ENCODE peak calls at places on chromosomes 11 and 22, in six cellular contexts. N, Y, M, G, F and Z are unnamed samples.

GRCh38 chr11:116644201-116644947 is 128.4 kb downstream of the BUD13 start:
- DNase-seq in N (no peak), Y (no peak), M (no peak), G (no peak), F (no peak), Z (peak)

GRCh38 chr11:67463186-67463585 is 5.9 kb downstream of the TMEM134 start:
- DNase-seq in N (no peak), Y (no peak), M (no peak), G (no peak), F (no peak), Z (no peak)

GRCh38 chr11:1748467-1749019 is 1.9 kb downstream of the IFITM10 start:
- DNase-seq in N (peak), Y (peak), M (no peak), G (no peak), F (no peak), Z (no peak)

GRCh38 chr11:62602141-62603071 is 741 bp upstream of the MTA2 start:
- DNase-seq in N (peak), Y (peak), M (peak), G (peak), F (peak), Z (peak)

GRCh38 chr11:19719960-19720359 is 7.3 kb downstream of the NAV2 start:
- DNase-seq in N (no peak), Y (no peak), M (no peak), G (no peak), F (no peak), Z (no peak)

GRCh38 chr22:43015677-43016042 is 711 bp upstream of the PACSIN2 start:
- DNase-seq in N (no peak), Y (no peak), M (no peak), G (no peak), F (no peak), Z (no peak)

GRCh38 chr11:116499396-116500001 is 273.3 kb downstream of the BUD13 start:
- DNase-seq in N (peak), Y (no peak), M (peak), G (peak), F (no peak), Z (peak)

GRCh38 chr11:73577496-73577917 is 20.4 kb downstream of the FAM168A start:
- DNase-seq in N (no peak), Y (no peak), M (no peak), G (peak), F (no peak), Z (no peak)

GRCh38 chr22:17493384-17493981 is 69.8 kb upstream of the SLC25A18 start:
- DNase-seq in N (no peak), Y (no peak), M (no peak), G (no peak), F (no peak), Z (no peak)

GRCh38 chr22:46612904-46613605 is 7.1 kb upstream of the GRAMD4 start:
- DNase-seq in N (peak), Y (peak), M (no peak), G (no peak), F (no peak), Z (no peak)

GRCh38 chr22:25845985-25846745 is 104.2 kb downstream of the MYO18B start:
- DNase-seq in N (no peak), Y (no peak), M (no peak), G (no peak), F (no peak), Z (no peak)

GRCh38 chr11:78472905-78473304 is 55.3 kb upstream of the GAB2 start:
- DNase-seq in N (no peak), Y (no peak), M (no peak), G (no peak), F (no peak), Z (no peak)

GRCh38 chr11:17954395-17955252 is 58.2 kb downstream of the SERGEF start:
- DNase-seq in N (no peak), Y (no peak), M (no peak), G (peak), F (no peak), Z (no peak)

GRCh38 chr22:47632646-47633045 is 870.2 kb downstream of the TBC1D22A start:
- DNase-seq in N (no peak), Y (no peak), M (no peak), G (no peak), F (no peak), Z (peak)

DNA sequence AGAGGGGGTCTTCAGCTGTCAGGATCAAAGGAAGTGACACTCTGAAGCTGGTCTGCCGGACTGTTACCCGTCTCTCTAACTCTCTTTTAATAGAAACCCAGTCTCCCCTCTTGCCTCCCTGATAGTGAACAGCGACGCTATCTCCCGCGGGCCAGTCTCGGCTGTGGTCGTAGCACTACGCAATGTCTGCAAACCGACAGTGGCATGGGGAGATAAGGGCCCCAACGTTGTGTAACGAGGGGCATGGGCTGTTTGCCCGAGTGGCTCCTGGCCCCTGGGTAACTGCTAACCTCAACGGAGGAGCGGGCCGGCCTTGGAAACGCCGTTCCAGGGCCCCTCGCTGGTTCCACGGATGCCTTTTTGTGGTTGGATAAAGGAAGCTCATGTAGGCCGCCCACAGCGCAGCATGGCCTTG is 23.3 kb downstream of the ZBTB16 start:
- DNase-seq in N (peak), Y (peak), M (peak), G (no peak), F (no peak), Z (peak)
- TF ChIP-seq POLR2A in N (no peak), Y (no peak), M (no peak), G (no peak), F (no peak), Z (no peak)

DNA sequence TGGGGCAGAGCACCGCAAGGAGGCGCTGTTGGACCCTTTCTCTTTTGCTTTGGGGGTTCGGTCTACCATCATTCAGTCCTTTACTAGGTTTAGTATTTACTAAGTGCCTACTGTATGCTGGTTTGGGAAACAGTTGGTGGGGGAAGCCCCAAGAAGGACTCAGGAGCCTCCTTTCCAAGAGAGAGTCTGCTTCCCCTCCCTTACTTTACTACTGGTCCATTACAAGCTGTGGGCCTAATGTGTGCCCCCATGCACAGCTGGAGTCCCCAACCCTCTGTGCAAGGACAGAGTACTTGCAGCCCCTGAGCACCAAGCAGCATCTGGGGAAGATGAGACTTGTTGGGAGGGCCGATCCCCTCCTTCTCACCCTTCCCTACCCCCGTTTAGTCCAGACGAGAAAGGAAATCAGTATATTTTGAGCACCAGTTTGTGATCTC is 876 bp upstream of the UBE2L6 start:
- DNase-seq in N (no peak), Y (no peak), M (peak), G (peak), F (no peak), Z (peak)
- TF ChIP-seq CTCF in N (peak), Y (no peak), M (peak), G (peak), F (no peak), Z (no peak)

GRCh38 chr11:75272821-75273301 is 32.3 kb downstream of the TPBGL start:
- DNase-seq in N (no peak), Y (peak), M (no peak), G (no peak), F (no peak), Z (peak)
- H3K4me3 ChIP-seq in N (no peak), Y (no peak), M (no peak), G (no peak), F (no peak), Z (no peak)

GRCh38 chr11:70500076-70500847 is 101.9 kb downstream of the CTTN start:
- DNase-seq in N (no peak), Y (peak), M (no peak), G (no peak), F (no peak), Z (no peak)

GRCh38 chr11:70502677-70503076 is 104.3 kb downstream of the CTTN start:
- DNase-seq in N (no peak), Y (peak), M (no peak), G (no peak), F (no peak), Z (no peak)

GRCh38 chr11:70501026-70501901 is 102.9 kb downstream of the CTTN start:
- DNase-seq in N (no peak), Y (peak), M (no peak), G (no peak), F (no peak), Z (no peak)

GRCh38 chr11:70503201-70503877 is 105.0 kb downstream of the CTTN start:
- DNase-seq in N (no peak), Y (peak), M (no peak), G (no peak), F (no peak), Z (no peak)

DNA sequence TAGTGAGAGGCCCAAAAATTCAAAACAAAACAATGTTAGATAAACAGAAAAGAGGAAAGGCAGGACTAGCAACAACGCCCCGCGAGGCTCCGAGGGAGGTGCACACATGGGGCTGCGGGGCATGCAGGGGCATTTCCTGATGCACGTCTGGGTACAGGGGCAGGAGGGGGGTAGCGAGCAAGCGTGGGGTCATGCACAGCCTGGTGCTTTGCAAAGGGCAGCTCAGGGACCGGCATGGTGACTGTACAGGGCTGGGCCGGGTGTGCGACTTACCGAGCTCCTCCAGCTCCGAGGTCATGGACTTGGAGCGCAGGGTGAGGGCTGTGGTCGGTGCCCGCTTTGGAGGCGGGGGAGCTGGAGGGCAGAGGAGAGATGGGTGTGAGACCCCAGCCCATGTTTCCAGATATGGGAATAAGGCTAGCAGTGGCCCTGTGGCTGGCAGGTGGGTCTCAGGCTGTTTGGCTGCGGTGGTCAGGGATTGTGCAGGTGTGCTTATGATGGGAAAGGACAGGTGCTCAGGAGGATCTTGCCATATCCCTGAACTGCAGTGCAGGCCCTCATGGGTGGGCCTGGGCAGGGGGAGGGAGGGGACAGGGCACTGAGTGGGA is 103.7 kb downstream of the CTTN start:
- DNase-seq in N (no peak), Y (peak), M (no peak), G (no peak), F (no peak), Z (no peak)
- TF ChIP-seq POLR2A in N (no peak), Y (no peak), M (no peak), G (no peak), F (no peak), Z (no peak)

GRCh38 chr11:76598426-76598839 is 72.1 kb downstream of the LRRC32 start:
- DNase-seq in N (peak), Y (no peak), M (no peak), G (peak), F (no peak), Z (no peak)
- TF ChIP-seq CTCF in N (peak), Y (peak), M (peak), G (peak), F (no peak), Z (no peak)